ENCODE peak calls at places on chromosomes 11 and 22, in four cellular contexts. N, Y, R and A are unnamed samples.

GRCh38 chr11:17008099-17008498 is 6.1 kb downstream of the PLEKHA7 start:
- DNase-seq in N (no peak), Y (no peak), R (no peak), A (no peak)

GRCh38 chr11:73310076-73310475 is 2.0 kb downstream of the ARHGEF17 start:
- DNase-seq in N (no peak), Y (no peak), R (no peak), A (no peak)

GRCh38 chr11:15663778-15664218 is 549.1 kb downstream of the INSC start:
- DNase-seq in N (no peak), Y (no peak), R (no peak), A (no peak)

GRCh38 chr11:12223771-12224536 is 113.6 kb downstream of the MICAL2 start:
- DNase-seq in N (no peak), Y (no peak), R (no peak), A (no peak)

GRCh38 chr22:46632646-46633249 is 12.6 kb downstream of the GRAMD4 start:
- DNase-seq in N (no peak), Y (no peak), R (no peak), A (no peak)

GRCh38 chr11:126380909-126381308 is 25.4 kb downstream of the ST3GAL4 start:
- DNase-seq in N (no peak), Y (no peak), R (no peak), A (no peak)

GRCh38 chr11:61004037-61004641 is 32.7 kb downstream of the CD6 start:
- DNase-seq in N (no peak), Y (no peak), R (no peak), A (no peak)

GRCh38 chr22:25834490-25834889 is 92.5 kb downstream of the MYO18B start:
- DNase-seq in N (no peak), Y (no peak), R (no peak), A (no peak)

GRCh38 chr22:32830957-32831356 is 29.5 kb downstream of the TIMP3 start:
- DNase-seq in N (no peak), Y (no peak), R (no peak), A (no peak)

GRCh38 chr22:41857160-41857859 is 24.4 kb downstream of the SREBF2 start:
- DNase-seq in N (peak), Y (no peak), R (no peak), A (peak)